ENCODE peak calls at places on chromosomes 6 and 20, in four cellular contexts. Y is mesendoderm, T is SK-N-SH, H is fibroblast of lung. G is an unnamed sample.

GRCh38 chr6:19210849-19211590 is 626.1 kb upstream of the ID4 start:
- DNase-seq in Y (peak), T (peak), H (no peak), G (no peak)

GRCh38 chr6:105851181-105851580 is 235.0 kb upstream of the PRDM1 start:
- DNase-seq in Y (peak), T (no peak), H (peak), G (no peak)

GRCh38 chr20:4073852-4074741 is 58.7 kb upstream of the RNF24 start:
- DNase-seq in Y (no peak), T (no peak), H (no peak), G (no peak)

GRCh38 chr20:34544109-34544793 is 14.3 kb upstream of the MAP1LC3A start:
- DNase-seq in Y (peak), T (no peak), H (no peak), G (no peak)

GRCh38 chr20:56839222-56839621 is 210.1 kb downstream of the TFAP2C start:
- DNase-seq in Y (no peak), T (no peak), H (no peak), G (no peak)

GRCh38 chr6:45148711-45149341 is 179.3 kb upstream of the RUNX2 start:
- DNase-seq in Y (no peak), T (no peak), H (peak), G (no peak)

GRCh38 chr20:63441136-63441776 is 31.2 kb downstream of the KCNQ2 start:
- DNase-seq in Y (no peak), T (no peak), H (no peak), G (no peak)

GRCh38 chr6:37624606-37625574 is 72.8 kb downstream of the MDGA1 start:
- DNase-seq in Y (no peak), T (peak), H (peak), G (no peak)

GRCh38 chr6:35026434-35027222 is 114.5 kb downstream of the TCP11 start:
- DNase-seq in Y (no peak), T (no peak), H (peak), G (peak)

GRCh38 chr6:905541-905940 is 212.6 kb upstream of the EXOC2 start:
- DNase-seq in Y (peak), T (no peak), H (no peak), G (no peak)

GRCh38 chr6:5197084-5197483 is 63.7 kb downstream of the LYRM4 start:
- DNase-seq in Y (no peak), T (no peak), H (no peak), G (no peak)

GRCh38 chr20:53735536-53736050 is 142.0 kb upstream of the ZNF217 start:
- DNase-seq in Y (no peak), T (no peak), H (peak), G (no peak)

GRCh38 chr6:37551446-37551845 is 51.8 kb upstream of the CCDC167 start:
- DNase-seq in Y (no peak), T (no peak), H (no peak), G (no peak)

GRCh38 chr6:85464722-85465150 is 14.9 kb downstream of the NT5E start:
- DNase-seq in Y (no peak), T (no peak), H (peak), G (peak)

GRCh38 chr20:38260025-38260377 is 534 bp downstream of the KIAA1755 start:
- DNase-seq in Y (no peak), T (peak), H (peak), G (no peak)

GRCh38 chr20:38128691-38129090 is 36.4 kb downstream of the TGM2 start:
- DNase-seq in Y (no peak), T (no peak), H (no peak), G (no peak)

GRCh38 chr6:33585403-33586107 is 5.5 kb upstream of the BAK1 start:
- DNase-seq in Y (peak), T (peak), H (peak), G (peak)
- H3K4me3 ChIP-seq in Y (no peak), T (no peak), H (no peak), G (no peak)

DNA sequence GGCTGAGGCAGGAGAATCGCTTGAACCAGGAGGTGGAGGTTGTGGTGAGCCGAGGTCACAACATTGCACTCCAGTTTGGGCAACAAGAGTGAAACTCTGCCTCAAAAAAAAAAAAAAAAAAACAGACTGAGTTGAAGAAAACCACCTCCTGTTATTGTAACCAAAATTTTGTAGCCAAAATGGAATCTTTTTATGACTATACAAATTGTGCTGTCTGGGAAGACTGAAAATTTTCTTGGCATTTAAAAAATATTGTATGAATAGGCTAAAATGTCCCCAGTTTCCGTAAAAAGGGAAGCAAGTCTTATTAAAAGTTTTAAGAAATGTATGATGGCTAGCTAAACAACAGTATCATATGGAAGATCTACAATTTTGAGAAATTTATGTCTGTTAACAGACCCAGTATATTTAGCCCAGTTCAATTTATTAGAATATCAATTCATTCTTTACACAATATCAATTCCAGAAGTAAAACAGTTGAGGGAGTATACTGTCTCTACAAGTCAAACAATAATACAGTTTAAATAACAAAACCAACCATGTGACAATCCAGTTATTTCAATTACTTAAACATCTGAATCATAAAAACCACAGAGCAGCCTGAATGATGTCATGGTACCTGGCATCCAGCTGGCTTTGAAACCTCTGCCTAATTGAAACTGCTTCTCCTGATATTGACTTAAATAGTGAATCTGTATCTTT is 166.7 kb upstream of the MARCKS start:
- DNase-seq in Y (no peak), T (peak), H (peak), G (no peak)
- H3K4me2 ChIP-seq in Y (no peak), T (peak), H (peak), G (peak)

GRCh38 chr6:119112856-119113530 is 34.5 kb upstream of the FAM184A start:
- DNase-seq in Y (no peak), T (peak), H (no peak), G (no peak)

GRCh38 chr6:119105262-119105661 is 26.8 kb upstream of the FAM184A start:
- DNase-seq in Y (no peak), T (no peak), H (no peak), G (no peak)

GRCh38 chr6:119108076-119108475 is 29.6 kb upstream of the FAM184A start:
- DNase-seq in Y (no peak), T (no peak), H (no peak), G (no peak)

GRCh38 chr6:119109654-119110325 is 31.3 kb upstream of the FAM184A start:
- DNase-seq in Y (no peak), T (no peak), H (no peak), G (no peak)

GRCh38 chr6:119110601-119111548 is 32.4 kb upstream of the FAM184A start:
- DNase-seq in Y (peak), T (peak), H (peak), G (peak)
- H3K4me3 ChIP-seq in Y (no peak), T (no peak), H (no peak), G (no peak)

GRCh38 chr20:543369-544152 is at the start of gene CSNK2A1:
- DNase-seq in Y (peak), T (peak), H (peak), G (peak)
- H3K4me2 ChIP-seq in Y (peak), T (peak), H (peak), G (peak)

GRCh38 chr6:151324079-151324825 is 67.1 kb downstream of the ZBTB2 start:
- DNase-seq in Y (peak), T (peak), H (peak), G (peak)
- H3K4me3 ChIP-seq in Y (no peak), T (peak), H (no peak), G (no peak)

DNA sequence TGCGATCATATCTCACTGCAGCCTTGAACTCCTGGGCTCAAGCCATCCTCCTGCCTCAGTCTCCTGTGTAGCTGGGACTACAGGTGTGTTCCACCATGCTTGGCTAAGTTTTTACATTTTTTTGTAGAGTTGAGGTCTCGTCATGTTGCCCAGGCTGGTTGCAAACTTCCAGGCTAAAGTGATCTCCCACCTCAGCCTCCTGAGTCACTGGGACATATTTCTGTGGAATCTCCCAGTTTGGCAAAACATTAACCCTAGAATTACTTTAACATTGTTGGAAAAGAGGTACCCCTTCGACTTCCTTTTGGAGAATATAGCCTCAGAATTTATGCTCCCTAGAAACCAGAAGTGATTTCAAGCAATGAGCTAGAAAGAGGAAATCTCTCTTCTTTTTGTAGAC is 57.2 kb downstream of the SHLD1 start:
- DNase-seq in Y (no peak), T (no peak), H (no peak), G (no peak)
- H3K4me2 ChIP-seq in Y (no peak), T (no peak), H (no peak), G (no peak)

G was measured in HCT116.